ENCODE peak calls at places on chromosomes 12 and 14, in six cellular contexts. Z, N, H, W, P and G are unnamed samples.
A peak's percentile ranks its signal among the peaks of the same experiment; 100 is the strongest.

GRCh38 chr14:36227802-36228201 is 51.3 kb upstream of the PTCSC3 start:
- DNase-seq in Z (no peak), N (no peak), H (no peak), W (no peak), P (no peak), G (no peak)

GRCh38 chr14:24196071-24197061 is 1.1 kb upstream of the TM9SF1 start:
- DNase-seq in Z (peak; percentile 67), N (no peak), H (no peak), W (no peak), P (peak; percentile 36), G (peak; percentile 21)

GRCh38 chr12:55697686-55698085 is 10.0 kb downstream of the ITGA7 start:
- DNase-seq in Z (no peak), N (no peak), H (no peak), W (no peak), P (no peak), G (no peak)

GRCh38 chr12:125151284-125151683 is 86.0 kb downstream of the AACS start:
- DNase-seq in Z (peak; percentile 18), N (peak; percentile 74), H (no peak), W (no peak), P (no peak), G (peak; percentile 29)

GRCh38 chr12:459430-460258 is at the start of gene B4GALNT3:
- DNase-seq in Z (no peak), N (peak; percentile 80), H (peak; percentile 54), W (no peak), P (no peak), G (peak; percentile 72)

GRCh38 chr14:30440986-30441385 is 118.0 kb upstream of the G2E3 start:
- DNase-seq in Z (no peak), N (no peak), H (no peak), W (no peak), P (no peak), G (no peak)

GRCh38 chr12:45259732-45260480 is 44.0 kb downstream of the ANO6 start:
- DNase-seq in Z (peak; percentile 91), N (no peak), H (no peak), W (no peak), P (no peak), G (no peak)

GRCh38 chr12:131565256-131566005 is 145.5 kb upstream of the SFSWAP start:
- DNase-seq in Z (no peak), N (no peak), H (no peak), W (no peak), P (no peak), G (no peak)

GRCh38 chr12:3740840-3741239 is 12.1 kb downstream of the CRACR2A start:
- DNase-seq in Z (no peak), N (no peak), H (no peak), W (no peak), P (no peak), G (no peak)

GRCh38 chr12:122738561-122738960 is 7.9 kb upstream of the HCAR1 start:
- DNase-seq in Z (no peak), N (no peak), H (no peak), W (no peak), P (no peak), G (no peak)

GRCh38 chr14:95218472-95219193 is 61.3 kb upstream of the DICER1 start:
- DNase-seq in Z (no peak), N (no peak), H (no peak), W (no peak), P (no peak), G (no peak)

GRCh38 chr14:52948039-52948438 is 2.8 kb downstream of the FERMT2 start:
- DNase-seq in Z (peak; percentile 89), N (no peak), H (no peak), W (no peak), P (no peak), G (no peak)

GRCh38 chr14:23056956-23057756 is at the start of gene CDH24:
- DNase-seq in Z (no peak), N (peak; percentile 88), H (no peak), W (no peak), P (no peak), G (peak; percentile 80)

GRCh38 chr14:95496111-95496681 is 20.3 kb downstream of the SYNE3 start:
- DNase-seq in Z (no peak), N (no peak), H (no peak), W (no peak), P (no peak), G (no peak)

GRCh38 chr12:108565976-108566375 is 3.6 kb downstream of the ISCU start:
- DNase-seq in Z (no peak), N (no peak), H (peak; percentile 80), W (no peak), P (peak; percentile 87), G (no peak)

GRCh38 chr14:88363624-88364023 is 21.8 kb upstream of the SPATA7 start:
- DNase-seq in Z (no peak), N (no peak), H (no peak), W (no peak), P (no peak), G (no peak)

GRCh38 chr14:28707814-28708213 is 58.8 kb upstream of the FOXG1 start:
- DNase-seq in Z (no peak), N (no peak), H (no peak), W (no peak), P (no peak), G (no peak)

GRCh38 chr12:8913702-8914032 is 642 bp upstream of the PHC1 start:
- DNase-seq in Z (no peak), N (no peak), H (no peak), W (no peak), P (no peak), G (no peak)

GRCh38 chr12:111677186-111677585 is 8.6 kb downstream of the BRAP start:
- DNase-seq in Z (no peak), N (no peak), H (no peak), W (no peak), P (no peak), G (no peak)

GRCh38 chr14:86787782-86788181 is 1205.2 kb downstream of the GALC start:
- DNase-seq in Z (no peak), N (no peak), H (no peak), W (no peak), P (no peak), G (no peak)
- TF ChIP-seq ATF3 in Z (no peak), N (no peak), H (no peak), W (no peak), P (no peak), G (no peak)

GRCh38 chr12:93091851-93092558 is 162.9 kb upstream of the EEA1 start:
- DNase-seq in Z (no peak), N (no peak), H (no peak), W (no peak), P (no peak), G (no peak)

GRCh38 chr12:93092559-93092945 is 163.5 kb upstream of the EEA1 start:
- DNase-seq in Z (no peak), N (no peak), H (no peak), W (no peak), P (no peak), G (no peak)

GRCh38 chr12:93093243-93093642 is 164.1 kb upstream of the EEA1 start:
- DNase-seq in Z (no peak), N (no peak), H (no peak), W (no peak), P (no peak), G (no peak)

GRCh38 chr12:93089805-93090569 is 160.9 kb upstream of the EEA1 start:
- DNase-seq in Z (no peak), N (peak; percentile 51), H (peak; percentile 89), W (no peak), P (no peak), G (no peak)

GRCh38 chr12:93090768-93091172 is 161.7 kb upstream of the EEA1 start:
- DNase-seq in Z (no peak), N (no peak), H (peak; percentile 76), W (no peak), P (no peak), G (no peak)
- TF ChIP-seq ATF3 in Z (no peak), N (peak; percentile 57), H (no peak), W (no peak), P (no peak), G (no peak)

DNA sequence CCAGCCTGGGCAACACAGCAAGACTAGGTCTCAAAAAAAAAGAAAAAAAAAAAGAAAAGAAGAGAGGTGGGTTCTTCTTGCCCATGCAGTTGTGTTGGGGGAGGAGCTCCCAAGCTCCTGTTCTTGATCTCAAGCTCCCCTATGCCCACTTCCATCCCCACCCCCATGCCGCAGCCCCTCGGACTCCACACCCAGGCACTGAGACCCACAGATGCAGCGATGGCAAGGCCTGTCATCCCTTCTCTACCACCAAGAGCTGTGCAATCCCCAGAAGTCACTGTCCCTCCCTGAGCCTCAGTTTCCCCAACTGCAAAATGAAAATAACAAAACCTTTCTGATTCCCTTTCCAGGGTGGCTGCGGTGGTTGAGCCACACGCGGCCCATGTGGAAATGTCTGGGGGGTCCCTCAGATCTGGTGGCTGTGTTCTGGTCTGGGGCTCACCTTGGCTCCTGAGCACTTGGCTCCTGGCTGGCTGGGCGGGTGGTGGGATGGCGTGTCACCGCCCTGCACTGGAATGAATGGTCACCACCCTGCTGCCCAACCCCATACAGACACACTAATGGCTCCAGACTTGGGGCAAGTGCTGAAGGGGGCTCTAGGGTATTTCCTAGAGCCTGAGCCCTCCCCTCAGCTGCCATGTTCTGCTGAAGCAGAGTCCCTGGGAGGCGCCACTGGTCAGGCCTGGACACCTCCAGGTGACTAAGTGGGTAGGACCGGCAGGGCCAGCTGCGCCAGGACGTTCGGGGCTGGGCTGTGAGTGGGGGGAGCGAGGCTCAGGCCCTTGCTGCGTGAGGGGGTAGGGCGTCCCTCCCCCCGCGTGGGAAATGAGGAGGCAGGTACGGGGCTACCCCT is 22.5 kb upstream of the KIF26A start:
- DNase-seq in Z (no peak), N (no peak), H (no peak), W (no peak), P (no peak), G (peak; percentile 24)
- TF ChIP-seq ATF3 in Z (no peak), N (no peak), H (no peak), W (no peak), P (no peak), G (no peak)

GRCh38 chr14:69532561-69533335 is 41.9 kb downstream of the CCDC177 start:
- DNase-seq in Z (no peak), N (no peak), H (no peak), W (no peak), P (no peak), G (no peak)
- TF ChIP-seq ATF3 in Z (no peak), N (no peak), H (no peak), W (no peak), P (no peak), G (no peak)

GRCh38 chr12:42961395-42961794 is 371.8 kb upstream of the PRICKLE1 start:
- DNase-seq in Z (peak; percentile 35), N (no peak), H (peak; percentile 85), W (peak; percentile 23), P (no peak), G (no peak)
- TF ChIP-seq ATF3 in Z (no peak), N (no peak), H (peak; percentile 84), W (no peak), P (no peak), G (no peak)

GRCh38 chr14:61256826-61257468 is 24.2 kb downstream of the TMEM30B start:
- DNase-seq in Z (peak; percentile 16), N (no peak), H (no peak), W (no peak), P (no peak), G (no peak)
- TF ChIP-seq ATF3 in Z (no peak), N (no peak), H (no peak), W (no peak), P (no peak), G (no peak)